ENCODE peak calls at places on chromosomes 1 and 21, in four cellular contexts. J is thoracic aorta, R is mesothelial cell of epicardium, O is mucosa of descending colon. F is an unnamed sample.

GRCh38 chr1:222106369-222106768 is 364.5 kb upstream of the DUSP10 start:
- DNase-seq in J (no peak), R (no peak), O (no peak), F (no peak)

GRCh38 chr21:44737706-44738354 is 26.5 kb upstream of the TSPEAR start:
- DNase-seq in J (no peak), R (no peak), O (no peak), F (no peak)

GRCh38 chr1:166026143-166026542 is 140.7 kb downstream of the FAM78B start:
- DNase-seq in J (no peak), R (no peak), O (no peak), F (no peak)

GRCh38 chr1:37477198-37477931 is 3.0 kb downstream of the ZC3H12A start:
- DNase-seq in J (no peak), R (no peak), O (peak; percentile 78), F (no peak)

GRCh38 chr1:87410771-87411170 is 82.1 kb downstream of the LMO4 start:
- DNase-seq in J (no peak), R (no peak), O (peak; percentile 53), F (no peak)

GRCh38 chr1:54971317-54971791 is 9.1 kb upstream of the TMEM61 start:
- DNase-seq in J (no peak), R (peak; percentile 20), O (no peak), F (no peak)

GRCh38 chr1:16300436-16300835 is 51.8 kb downstream of the FBXO42 start:
- DNase-seq in J (no peak), R (no peak), O (no peak), F (no peak)

GRCh38 chr1:94113592-94114322 is 7.2 kb downstream of the ABCA4 start:
- DNase-seq in J (no peak), R (no peak), O (no peak), F (no peak)

GRCh38 chr21:41208946-41209345 is 41.0 kb downstream of the BACE2 start:
- DNase-seq in J (no peak), R (no peak), O (no peak), F (no peak)

GRCh38 chr1:15282810-15283474 is 35.9 kb downstream of the FHAD1 start:
- DNase-seq in J (no peak), R (no peak), O (no peak), F (no peak)

GRCh38 chr1:181102841-181103240 is 14.3 kb downstream of the IER5 start:
- DNase-seq in J (no peak), R (no peak), O (no peak), F (no peak)

GRCh38 chr21:15446193-15446592 is 283.6 kb upstream of the USP25 start:
- DNase-seq in J (no peak), R (no peak), O (no peak), F (no peak)

GRCh38 chr1:99264201-99265021 is at the start of gene PLPPR4:
- DNase-seq in J (no peak), R (peak; percentile 71), O (peak; percentile 34), F (no peak)

GRCh38 chr1:67429528-67430357 is 459 bp downstream of the SERBP1 start:
- DNase-seq in J (no peak), R (peak; percentile 51), O (peak; percentile 38), F (no peak)

GRCh38 chr1:100323428-100324106 is 28.7 kb upstream of the CDC14A start:
- DNase-seq in J (no peak), R (no peak), O (no peak), F (no peak)

GRCh38 chr1:201260648-201261311 is 22.5 kb upstream of the PKP1 start:
- DNase-seq in J (no peak), R (peak; percentile 20), O (no peak), F (no peak)

GRCh38 chr1:201260236-201260591 is 23.1 kb upstream of the PKP1 start:
- DNase-seq in J (no peak), R (peak; percentile 37), O (no peak), F (no peak)

GRCh38 chr1:201255470-201256362 is 27.6 kb upstream of the PKP1 start:
- DNase-seq in J (no peak), R (peak; percentile 36), O (no peak), F (no peak)

GRCh38 chr1:201259476-201260235 is 23.6 kb upstream of the PKP1 start:
- DNase-seq in J (no peak), R (peak; percentile 40), O (peak; percentile 36), F (no peak)

GRCh38 chr1:201258763-201259230 is 24.5 kb upstream of the PKP1 start:
- DNase-seq in J (no peak), R (peak; percentile 38), O (no peak), F (no peak)
- TF ChIP-seq CTCF in J (no peak), R (no peak), O (no peak), F (no peak)

DNA sequence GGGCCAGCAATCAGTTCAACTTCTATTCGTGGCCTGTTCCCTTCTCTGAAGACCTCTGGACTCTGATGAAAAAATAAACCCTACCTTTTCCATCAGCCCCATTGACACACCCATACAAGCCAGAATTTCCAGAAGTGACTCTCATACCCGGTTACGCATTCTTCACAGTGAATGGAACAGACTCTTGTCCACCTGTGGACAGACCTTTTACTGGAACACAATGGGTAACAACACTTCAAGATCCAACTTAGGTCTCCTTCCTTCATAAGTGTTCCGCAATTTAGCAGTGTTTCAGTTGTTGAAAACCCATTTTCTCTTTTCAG is 2.6 kb upstream of the NPL start:
- DNase-seq in J (no peak), R (no peak), O (no peak), F (no peak)
- TF ChIP-seq CTCF in J (no peak), R (no peak), O (no peak), F (no peak)

GRCh38 chr1:9720785-9721605 is 69.5 kb downstream of the PIK3CD start:
- DNase-seq in J (no peak), R (no peak), O (no peak), F (no peak)
- TF ChIP-seq CTCF in J (no peak), R (no peak), O (no peak), F (no peak)

GRCh38 chr1:24207709-24208108 is 20.6 kb upstream of the IFNLR1 start:
- DNase-seq in J (no peak), R (no peak), O (no peak), F (no peak)

GRCh38 chr1:24205701-24206464 is 18.8 kb upstream of the IFNLR1 start:
- DNase-seq in J (no peak), R (no peak), O (no peak), F (no peak)

GRCh38 chr1:24210195-24210627 is 23.1 kb upstream of the IFNLR1 start:
- DNase-seq in J (no peak), R (no peak), O (no peak), F (no peak)

GRCh38 chr1:24206516-24207394 is 19.7 kb upstream of the IFNLR1 start:
- DNase-seq in J (no peak), R (no peak), O (peak; percentile 24), F (no peak)

DNA sequence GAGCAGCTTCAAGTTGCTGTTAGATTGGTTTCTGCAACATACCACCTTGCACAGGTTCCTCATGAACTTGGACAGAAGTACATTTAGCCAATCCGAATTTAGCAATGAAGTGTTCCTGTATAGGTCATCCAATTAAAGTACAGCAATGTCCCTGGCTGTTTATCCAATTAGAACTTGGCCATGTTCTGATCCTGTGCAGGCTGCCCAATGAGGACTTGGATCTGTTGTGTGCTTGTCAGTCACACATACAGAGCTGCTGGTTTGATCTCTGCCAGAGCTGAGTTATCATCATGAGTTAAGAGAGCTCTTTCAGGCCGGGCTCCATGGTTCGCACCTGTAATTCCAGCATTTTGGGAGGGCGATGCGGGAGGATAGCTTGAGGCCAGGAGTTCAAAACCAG is 22.0 kb upstream of the IFNLR1 start:
- DNase-seq in J (no peak), R (no peak), O (no peak), F (no peak)
- TF ChIP-seq CTCF in J (no peak), R (no peak), O (no peak), F (no peak)

DNA sequence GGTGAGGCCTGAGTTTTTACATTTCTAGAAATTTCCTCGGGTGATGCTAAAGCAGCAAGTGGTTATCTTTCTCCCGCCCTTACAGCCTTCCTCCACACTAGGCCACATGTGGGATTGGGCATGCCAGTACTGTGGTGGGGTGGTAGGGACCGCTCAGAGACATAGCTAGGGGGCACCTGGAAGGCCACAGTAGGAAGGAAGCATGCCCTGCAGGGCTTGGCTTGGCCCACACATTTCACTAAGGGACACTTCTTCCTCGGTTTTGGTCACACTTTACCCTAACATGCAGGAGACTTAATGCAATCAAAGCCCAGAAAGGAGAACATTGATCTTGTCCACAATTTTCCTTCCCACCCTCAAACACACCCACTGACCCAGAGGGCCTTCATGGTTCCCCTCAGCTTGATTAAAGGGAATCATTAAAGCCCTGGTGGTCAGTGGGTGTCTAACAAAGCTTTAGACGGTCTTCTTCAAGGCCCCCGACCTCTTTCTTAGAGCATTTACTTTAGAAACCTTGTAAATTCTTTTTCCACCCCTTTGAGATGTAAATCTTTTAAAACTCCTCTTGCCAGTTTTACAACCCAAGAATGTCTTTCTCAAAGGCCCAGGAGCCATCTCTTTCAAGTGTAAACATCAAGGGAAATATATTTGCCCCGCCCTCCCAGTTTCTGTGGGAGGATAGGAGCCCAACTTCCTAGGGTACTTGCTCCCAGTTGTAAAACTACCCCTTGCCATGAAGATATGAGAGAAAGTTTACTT is 246.4 kb upstream of the PTBP2 start:
- DNase-seq in J (no peak), R (no peak), O (no peak), F (no peak)
- TF ChIP-seq CTCF in J (no peak), R (no peak), O (no peak), F (no peak)

GRCh38 chr1:58849556-58849955 is 65.7 kb upstream of the JUN start:
- DNase-seq in J (no peak), R (no peak), O (no peak), F (no peak)

GRCh38 chr1:58852731-58853485 is 69.1 kb upstream of the JUN start:
- DNase-seq in J (no peak), R (no peak), O (no peak), F (no peak)

GRCh38 chr1:58844176-58844575 is 60.3 kb upstream of the JUN start:
- DNase-seq in J (no peak), R (no peak), O (no peak), F (no peak)

GRCh38 chr1:58845947-58846346 is 62.1 kb upstream of the JUN start:
- DNase-seq in J (no peak), R (no peak), O (no peak), F (no peak)

GRCh38 chr1:58848818-58849411 is 65.1 kb upstream of the JUN start:
- DNase-seq in J (peak; percentile 69), R (no peak), O (peak; percentile 36), F (peak; percentile 26)
- TF ChIP-seq CTCF in J (no peak), R (no peak), O (no peak), F (no peak)

GRCh38 chr21:34129039-34129891 is 55.9 kb downstream of the MRPS6 start:
- DNase-seq in J (peak; percentile 38), R (no peak), O (peak; percentile 51), F (no peak)
- TF ChIP-seq CTCF in J (peak; percentile 38), R (no peak), O (no peak), F (no peak)